ENCODE peak calls at places on chromosomes 11 and 22, in five cellular contexts. I is heart right ventricle; J is CD8-positive, alpha-beta T cell; Q is body of pancreas; U is stomach. W is an unnamed sample.

GRCh38 chr11:132601863-132602262 is 930.4 kb downstream of the OPCML start:
- DNase-seq in U (no peak), Q (no peak), J (no peak), I (no peak), W (no peak)

GRCh38 chr11:5596611-5597201 is at the start of gene TRIM6:
- DNase-seq in J (no peak), I (peak), U (peak), Q (peak), W (peak)

GRCh38 chr11:69730500-69730899 is 26.7 kb upstream of the FGF19 start:
- DNase-seq in I (no peak), U (no peak), Q (no peak), J (no peak), W (no peak)

GRCh38 chr11:113184498-113184897 is 129.9 kb upstream of the TTC12 start:
- DNase-seq in U (no peak), I (no peak), J (no peak), Q (no peak), W (no peak)

GRCh38 chr11:116913000-116913399 is 75.6 kb upstream of the APOA1 start:
- DNase-seq in I (no peak), J (no peak), Q (no peak), U (no peak), W (no peak)

GRCh38 chr11:93821617-93822016 is 28.8 kb downstream of the VSTM5 start:
- DNase-seq in I (no peak), J (no peak), Q (no peak), U (no peak), W (no peak)

GRCh38 chr11:131464024-131464423 is 93.6 kb downstream of the NTM start:
- DNase-seq in J (no peak), Q (no peak), U (no peak), I (no peak), W (no peak)

GRCh38 chr22:32204211-32204855 is 540 bp downstream of the RFPL2 start:
- DNase-seq in J (peak), U (no peak), Q (peak), I (no peak), W (no peak)

GRCh38 chr11:117498791-117499190 is 171.1 kb downstream of the CEP164 start:
- DNase-seq in Q (no peak), J (no peak), U (no peak), I (no peak), W (no peak)

GRCh38 chr11:111476366-111476765 is 35.8 kb downstream of the BTG4 start:
- DNase-seq in Q (no peak), I (no peak), U (no peak), J (no peak), W (no peak)

GRCh38 chr11:47858169-47858543 is 10.0 kb upstream of the NUP160 start:
- DNase-seq in Q (no peak), J (no peak), I (no peak), U (no peak), W (no peak)

GRCh38 chr22:29635734-29636357 is 32.4 kb downstream of the NF2 start:
- DNase-seq in J (no peak), I (no peak), U (no peak), Q (no peak), W (no peak)

GRCh38 chr11:10605941-10606381 is 37.5 kb upstream of the LYVE1 start:
- DNase-seq in Q (no peak), I (peak), J (no peak), U (peak), W (peak)

GRCh38 chr11:119346605-119347004 is at the start of gene MFRP:
- DNase-seq in Q (no peak), U (no peak), I (no peak), J (no peak), W (no peak)

GRCh38 chr11:3202759-3203158 is 15.9 kb downstream of the MRGPRG start:
- DNase-seq in I (no peak), J (peak), U (no peak), Q (no peak), W (no peak)

GRCh38 chr11:60941371-60942119 is 10.4 kb downstream of the SLC15A3 start:
- DNase-seq in U (no peak), J (no peak), I (no peak), Q (no peak), W (no peak)

GRCh38 chr22:50734986-50735738 is 2.8 kb upstream of the ACR start:
- DNase-seq in Q (no peak), J (no peak), I (no peak), U (peak), W (no peak)

GRCh38 chr22:49733631-49734030 is 94.0 kb downstream of the BRD1 start:
- DNase-seq in I (no peak), U (no peak), Q (no peak), J (no peak), W (no peak)

GRCh38 chr11:70207531-70208131 is 4.5 kb downstream of the FADD start:
- DNase-seq in U (no peak), Q (no peak), I (no peak), J (no peak), W (no peak)

GRCh38 chr22:30245985-30246901 is at the start of gene LIF:
- DNase-seq in U (no peak), I (no peak), J (peak), Q (no peak), W (no peak)

GRCh38 chr11:67280791-67281551 is 8.1 kb upstream of the ANKRD13D start:
- DNase-seq in J (no peak), I (no peak), Q (peak), U (no peak), W (no peak)

GRCh38 chr11:96213500-96213899 is 129.5 kb downstream of the MAML2 start:
- DNase-seq in Q (no peak), U (no peak), I (peak), J (no peak), W (no peak)

GRCh38 chr22:50459443-50460140 is 15.2 kb downstream of the SBF1 start:
- DNase-seq in U (no peak), Q (no peak), I (no peak), J (no peak), W (no peak)

GRCh38 chr11:18958221-18958910 is 19.2 kb upstream of the MRGPRX1 start:
- DNase-seq in Q (no peak), J (no peak), I (no peak), U (no peak), W (no peak)

GRCh38 chr11:27468643-27469332 is 3.8 kb downstream of the LGR4 start:
- DNase-seq in I (no peak), J (no peak), U (no peak), Q (peak), W (no peak)

GRCh38 chr22:44098966-44099530 is 74.9 kb downstream of the PARVB start:
- DNase-seq in J (no peak), U (no peak), Q (no peak), I (no peak), W (no peak)

GRCh38 chr11:112320668-112321067 is 60.0 kb upstream of the PLET1 start:
- DNase-seq in U (peak), I (peak), Q (peak), J (no peak), W (peak)

GRCh38 chr11:103079833-103080232 is 12.1 kb downstream of the DCUN1D5 start:
- DNase-seq in Q (no peak), J (no peak), I (no peak), U (no peak), W (no peak)

GRCh38 chr11:126512251-126512650 is 156.8 kb downstream of the ST3GAL4 start:
- DNase-seq in J (no peak), U (no peak), I (no peak), Q (no peak), W (no peak)

GRCh38 chr11:33640730-33641371 is 59.8 kb downstream of the C11orf91 start:
- DNase-seq in I (no peak), U (no peak), Q (no peak), J (no peak), W (no peak)

GRCh38 chr22:28599693-28600092 is 79.9 kb downstream of the TTC28 start:
- DNase-seq in U (no peak), J (no peak), Q (no peak), I (no peak), W (no peak)

GRCh38 chr22:28604961-28605360 is 74.7 kb downstream of the TTC28 start:
- DNase-seq in U (no peak), I (no peak), J (no peak), Q (no peak), W (no peak)

GRCh38 chr22:28597665-28598064 is 82.0 kb downstream of the TTC28 start:
- DNase-seq in J (no peak), Q (no peak), I (no peak), U (no peak), W (no peak)

GRCh38 chr22:28601915-28602314 is 77.7 kb downstream of the TTC28 start:
- DNase-seq in J (no peak), I (no peak), Q (no peak), U (no peak), W (no peak)

GRCh38 chr22:28600546-28601143 is 79.0 kb downstream of the TTC28 start:
- DNase-seq in U (no peak), J (no peak), I (peak), Q (no peak), W (no peak)
- TF ChIP-seq CTCF in U (no peak), J (peak), I (peak), Q (peak), W (peak)

GRCh38 chr11:64058494-64058893 is 22.8 kb downstream of the FLRT1 start:
- DNase-seq in Q (no peak), U (no peak), I (peak), J (no peak), W (no peak)
- H3K27ac ChIP-seq in Q (no peak), U (no peak), I (peak), J (no peak), W (no peak)

DNA sequence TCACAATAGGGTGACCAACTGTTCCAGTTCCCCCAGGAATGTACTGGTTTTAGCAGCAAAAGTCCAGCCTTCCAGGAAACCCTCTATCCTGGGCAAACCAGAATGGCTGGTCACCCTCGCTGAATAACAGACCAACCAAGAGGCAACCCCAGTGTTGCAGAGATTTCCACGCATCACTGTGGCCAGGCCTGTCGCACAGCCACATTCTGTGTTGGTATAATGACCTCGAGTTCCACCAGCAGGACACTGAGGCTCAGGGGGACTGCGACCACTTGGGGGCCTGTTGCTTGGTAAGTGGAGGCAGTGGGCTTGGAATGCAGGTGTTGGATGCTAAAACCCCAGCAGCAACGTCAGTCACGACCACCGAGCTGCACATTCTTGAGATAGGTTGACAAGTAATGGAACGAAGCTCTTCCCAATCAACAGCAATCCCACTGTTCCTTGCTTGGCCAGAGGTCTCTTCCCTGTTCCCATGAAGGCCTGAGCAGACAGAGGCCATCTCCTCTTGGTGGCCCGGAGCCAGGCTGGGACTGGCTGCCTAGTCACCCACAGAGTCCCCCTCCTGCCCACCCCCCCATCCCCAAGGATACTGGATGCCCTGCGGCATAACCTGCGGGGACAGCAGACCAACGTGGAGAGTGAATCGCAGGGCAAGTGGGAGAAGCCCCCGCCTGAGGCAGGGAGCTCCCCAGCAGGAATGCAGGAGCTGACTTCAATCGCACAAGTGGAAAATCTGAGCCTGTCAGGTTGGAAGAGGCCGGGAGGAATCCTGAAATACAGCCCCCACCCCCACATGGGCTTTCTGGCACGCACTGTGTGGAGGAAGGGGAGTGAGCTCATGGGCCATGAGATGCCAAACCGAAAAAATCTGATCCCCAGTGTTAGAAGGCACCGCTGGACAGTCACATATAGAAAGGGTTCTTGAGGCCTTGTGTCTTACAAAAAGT is 43.4 kb upstream of the MN1 start:
- DNase-seq in J (no peak), U (no peak), I (no peak), Q (no peak), W (no peak)
- TF ChIP-seq CTCF in J (no peak), U (no peak), I (no peak), Q (no peak), W (no peak)

DNA sequence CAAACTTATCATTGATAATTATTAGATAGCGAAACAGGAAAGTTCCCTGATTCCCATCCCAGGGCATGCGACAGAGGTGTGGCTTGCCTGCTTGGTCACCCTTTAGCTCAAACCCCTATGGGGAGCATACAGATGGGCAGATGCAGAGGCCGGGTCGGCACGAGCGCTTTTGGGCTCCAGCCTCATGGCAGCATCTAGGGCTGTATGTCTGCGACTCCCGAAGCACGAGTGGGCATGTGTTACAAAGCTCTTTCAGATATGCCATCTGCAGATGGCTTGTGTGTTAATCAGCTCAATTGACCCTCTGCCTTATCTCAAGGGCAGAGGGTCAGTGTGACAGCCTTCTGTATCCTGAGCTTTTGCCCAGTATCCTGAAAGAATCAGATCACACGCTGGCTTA is 2069.3 kb upstream of the RAG2 start:
- DNase-seq in U (no peak), I (no peak), Q (no peak), J (no peak), W (no peak)
- H3K27ac ChIP-seq in U (no peak), I (no peak), Q (no peak), J (no peak), W (no peak)

DNA sequence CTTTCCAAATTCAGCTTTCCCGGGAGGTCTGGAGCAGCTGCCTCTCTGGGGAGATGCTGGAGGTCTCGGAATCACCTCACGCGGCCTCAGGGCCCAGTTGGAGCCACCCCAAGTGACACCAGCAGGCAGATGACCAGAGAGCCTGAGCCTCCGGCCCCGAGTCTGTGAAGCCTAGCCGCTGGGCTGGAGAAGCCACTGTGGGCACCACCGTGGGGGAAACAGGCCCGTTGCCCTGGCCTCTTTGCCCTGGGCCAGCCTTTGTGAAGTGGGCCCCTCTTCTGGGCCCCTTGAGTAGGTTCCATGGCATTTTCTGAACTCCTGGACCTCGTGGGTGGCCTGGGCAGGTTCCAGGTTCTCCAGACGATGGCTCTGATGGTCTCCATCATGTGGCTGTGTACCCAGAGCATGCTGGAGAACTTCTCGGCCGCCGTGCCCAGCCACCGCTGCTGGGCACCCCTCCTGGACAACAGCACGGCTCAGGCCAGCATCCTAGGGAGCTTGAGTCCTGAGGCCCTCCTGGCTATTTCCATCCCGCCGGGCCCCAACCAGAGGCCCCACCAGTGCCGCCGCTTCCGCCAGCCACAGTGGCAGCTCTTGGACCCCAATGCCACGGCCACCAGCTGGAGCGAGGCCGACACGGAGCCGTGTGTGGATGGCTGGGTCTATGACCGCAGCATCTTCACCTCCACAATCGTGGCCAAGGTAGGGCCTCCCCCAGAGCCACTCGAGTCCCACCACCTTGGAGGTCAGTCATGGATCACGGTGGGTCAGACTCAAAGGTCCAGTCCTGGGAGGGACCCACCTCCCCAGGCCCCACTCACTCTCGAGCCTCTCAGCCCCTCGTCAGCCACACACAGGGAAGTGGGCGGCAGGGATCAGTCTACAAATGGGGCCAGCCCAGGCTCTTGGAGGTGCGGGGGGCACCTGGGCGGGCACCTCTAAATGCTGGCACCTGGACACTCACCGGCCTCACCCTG is 525 bp downstream of the SLC22A12 start:
- DNase-seq in I (no peak), J (no peak), U (no peak), Q (no peak), W (no peak)
- TF ChIP-seq CTCF in I (no peak), J (no peak), U (no peak), Q (no peak), W (no peak)

GRCh38 chr11:76781046-76781801 is 1.9 kb upstream of the TSKU start:
- DNase-seq in Q (no peak), U (no peak), I (no peak), J (no peak), W (no peak)

GRCh38 chr11:76782526-76783293 is 446 bp upstream of the TSKU start:
- DNase-seq in U (peak), Q (peak), J (no peak), I (peak), W (peak)

GRCh38 chr11:76783901-76784813 is 1.0 kb downstream of the TSKU start:
- DNase-seq in Q (peak), I (peak), J (no peak), U (peak), W (no peak)

GRCh38 chr11:76783294-76783900 is at the start of gene TSKU:
- DNase-seq in Q (peak), J (no peak), I (no peak), U (no peak), W (no peak)

GRCh38 chr11:76781861-76782500 is 1.2 kb upstream of the TSKU start:
- DNase-seq in J (no peak), I (no peak), Q (no peak), U (no peak), W (no peak)
- H3K27ac ChIP-seq in J (no peak), I (peak), Q (peak), U (peak), W (no peak)

GRCh38 chr11:43135966-43136534 is 175.7 kb upstream of the API5 start:
- DNase-seq in U (no peak), I (no peak), J (no peak), Q (no peak), W (no peak)

GRCh38 chr11:43129329-43129728 is 182.5 kb upstream of the API5 start:
- DNase-seq in U (no peak), Q (no peak), J (no peak), I (no peak), W (no peak)

GRCh38 chr11:43130616-43131015 is 181.2 kb upstream of the API5 start:
- DNase-seq in U (no peak), J (no peak), I (peak), Q (no peak), W (no peak)
- TF ChIP-seq CTCF in U (no peak), J (no peak), I (peak), Q (no peak), W (no peak)

W was measured in lung.